ENCODE peak calls at places on chromosome 7, in six cellular contexts. E is H9, F is trophoblast cell, H is mesendoderm, I is IMR-90, V is H1. U is an unnamed sample.

GRCh38 chr7:158811894-158812293 is 17.4 kb downstream of the ESYT2 start:
- DNase-seq in E (no peak), F (no peak), H (no peak), I (no peak), V (no peak), U (no peak)

GRCh38 chr7:77923419-77923818 is 124.8 kb downstream of the PHTF2 start:
- DNase-seq in E (no peak), F (no peak), H (no peak), I (no peak), V (no peak), U (peak)

GRCh38 chr7:136064098-136064497 is 86.9 kb upstream of the MTPN start:
- DNase-seq in E (no peak), F (no peak), H (no peak), I (no peak), V (no peak), U (peak)

GRCh38 chr7:128917061-128917460 is 6.6 kb upstream of the KCP start:
- DNase-seq in E (peak), F (no peak), H (no peak), I (no peak), V (no peak), U (no peak)

GRCh38 chr7:30027065-30027456 is 559 bp upstream of the FKBP14 start:
- DNase-seq in E (no peak), F (peak), H (no peak), I (peak), V (no peak), U (no peak)

GRCh38 chr7:2926898-2927405 is 82.8 kb upstream of the GNA12 start:
- DNase-seq in E (peak), F (no peak), H (no peak), I (no peak), V (no peak), U (no peak)

GRCh38 chr7:37363536-37364172 is 85.0 kb downstream of the ELMO1 start:
- DNase-seq in E (no peak), F (no peak), H (no peak), I (no peak), V (no peak), U (no peak)

GRCh38 chr7:27947581-27948278 is 207.8 kb downstream of the TAX1BP1 start:
- DNase-seq in E (no peak), F (no peak), H (no peak), I (peak), V (no peak), U (no peak)

GRCh38 chr7:111560773-111561658 is 1.3 kb downstream of the IMMP2L start:
- DNase-seq in E (no peak), F (no peak), H (peak), I (peak), V (no peak), U (peak)

GRCh38 chr7:70093496-70093895 is 495.2 kb downstream of the AUTS2 start:
- DNase-seq in E (no peak), F (no peak), H (no peak), I (no peak), V (no peak), U (no peak)

GRCh38 chr7:35003679-35004278 is 33.5 kb downstream of the DPY19L1 start:
- DNase-seq in E (no peak), F (peak), H (peak), I (peak), V (no peak), U (peak)

GRCh38 chr7:130352335-130353074 is 7.9 kb downstream of the CPA5 start:
- DNase-seq in E (no peak), F (no peak), H (no peak), I (peak), V (no peak), U (peak)

GRCh38 chr7:141045126-141045841 is 28.6 kb upstream of the TMEM178B start:
- DNase-seq in E (no peak), F (peak), H (peak), I (peak), V (no peak), U (peak)

GRCh38 chr7:99618726-99619125 is 2.0 kb downstream of the ZSCAN25 start:
- DNase-seq in E (no peak), F (peak), H (peak), I (peak), V (no peak), U (peak)

GRCh38 chr7:94054130-94054529 is 50.0 kb upstream of the BET1 start:
- DNase-seq in E (no peak), F (no peak), H (no peak), I (no peak), V (no peak), U (peak)

GRCh38 chr7:11341285-11341944 is 367.7 kb downstream of the PHF14 start:
- DNase-seq in E (no peak), F (no peak), H (peak), I (no peak), V (no peak), U (peak)

GRCh38 chr7:125529237-125529636 is 599.6 kb upstream of the POT1 start:
- DNase-seq in E (no peak), F (no peak), H (no peak), I (no peak), V (no peak), U (no peak)

GRCh38 chr7:1650363-1651030 is 19.6 kb upstream of the ELFN1 start:
- DNase-seq in E (no peak), F (no peak), H (no peak), I (no peak), V (no peak), U (no peak)

GRCh38 chr7:36994456-36995112 is 270.3 kb upstream of the AOAH start:
- DNase-seq in E (no peak), F (no peak), H (peak), I (no peak), V (no peak), U (peak)

GRCh38 chr7:22402250-22402649 is 45.3 kb upstream of the RAPGEF5 start:
- DNase-seq in E (no peak), F (no peak), H (no peak), I (no peak), V (no peak), U (no peak)

GRCh38 chr7:81603-82342 is 110.6 kb upstream of the FAM20C start:
- DNase-seq in E (no peak), F (no peak), H (no peak), I (no peak), V (no peak), U (no peak)

GRCh38 chr7:85699482-85699881 is 512.6 kb upstream of the SEMA3D start:
- DNase-seq in E (no peak), F (no peak), H (no peak), I (no peak), V (no peak), U (no peak)

GRCh38 chr7:27898735-27899134 is 158.8 kb downstream of the TAX1BP1 start:
- DNase-seq in E (no peak), F (no peak), H (no peak), I (no peak), V (no peak), U (no peak)

GRCh38 chr7:32536585-32536984 is 41.3 kb downstream of the AVL9 start:
- DNase-seq in E (no peak), F (no peak), H (no peak), I (peak), V (no peak), U (peak)

GRCh38 chr7:101882595-101883564 is 65.5 kb downstream of the CUX1 start:
- DNase-seq in E (no peak), F (peak), H (peak), I (peak), V (no peak), U (peak)

GRCh38 chr7:5690931-5691461 is 90.5 kb downstream of the RNF216 start:
- DNase-seq in E (no peak), F (no peak), H (no peak), I (no peak), V (no peak), U (peak)

GRCh38 chr7:128215739-128216138 is 25.3 kb upstream of the LEP start:
- DNase-seq in E (no peak), F (peak), H (no peak), I (peak), V (no peak), U (no peak)

GRCh38 chr7:117741962-117742361 is 131.3 kb downstream of the CTTNBP2 start:
- DNase-seq in E (no peak), F (no peak), H (no peak), I (peak), V (no peak), U (peak)

GRCh38 chr7:17680943-17681351 is 259.3 kb downstream of the SNX13 start:
- DNase-seq in E (no peak), F (no peak), H (no peak), I (peak), V (no peak), U (peak)

GRCh38 chr7:103796296-103796962 is 193.0 kb downstream of the RELN start:
- DNase-seq in E (no peak), F (no peak), H (no peak), I (no peak), V (no peak), U (no peak)

GRCh38 chr7:82566752-82567151 is 123.2 kb upstream of the CACNA2D1 start:
- DNase-seq in E (no peak), F (no peak), H (no peak), I (no peak), V (no peak), U (no peak)

GRCh38 chr7:36278767-36279171 is 110.9 kb upstream of the ANLN start:
- DNase-seq in E (no peak), F (no peak), H (peak), I (peak), V (no peak), U (peak)

GRCh38 chr7:41624818-41625217 is 78.1 kb downstream of the INHBA start:
- DNase-seq in E (no peak), F (no peak), H (peak), I (peak), V (no peak), U (peak)

GRCh38 chr7:134186801-134187200 is 59.7 kb downstream of the LRGUK start:
- DNase-seq in E (no peak), F (no peak), H (no peak), I (peak), V (no peak), U (no peak)
- H2BK5ac ChIP-seq in E (no peak), F (no peak), H (no peak), I (peak), V (no peak), U (no peak)

DNA sequence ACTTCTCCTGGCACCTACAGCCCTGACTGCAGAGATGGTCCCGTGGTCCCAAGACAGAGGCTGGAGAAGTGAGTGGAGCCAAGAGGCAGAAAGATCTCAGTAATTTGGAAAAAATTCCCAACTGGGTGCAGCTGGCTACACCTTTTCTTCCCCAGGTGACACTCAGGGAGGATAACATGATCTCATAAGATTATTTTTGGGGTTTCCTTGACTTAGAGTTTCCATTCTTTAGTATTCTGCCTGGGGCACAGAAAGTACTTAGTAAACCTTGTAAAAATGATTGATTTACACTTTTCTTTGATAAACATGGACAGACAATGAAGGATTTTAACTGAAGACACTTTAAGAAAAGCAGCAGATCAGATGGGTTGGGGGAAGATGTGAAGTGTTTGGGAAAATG is 38.6 kb downstream of the HECW1 start:
- DNase-seq in E (no peak), F (no peak), H (no peak), I (no peak), V (no peak), U (no peak)
- H2BK5ac ChIP-seq in E (no peak), F (no peak), H (no peak), I (no peak), V (no peak), U (no peak)

GRCh38 chr7:151735186-151735853 is 141.6 kb downstream of the PRKAG2 start:
- DNase-seq in E (no peak), F (no peak), H (no peak), I (no peak), V (no peak), U (peak)
- H2BK5ac ChIP-seq in E (no peak), F (no peak), H (no peak), I (peak), V (no peak), U (no peak)

DNA sequence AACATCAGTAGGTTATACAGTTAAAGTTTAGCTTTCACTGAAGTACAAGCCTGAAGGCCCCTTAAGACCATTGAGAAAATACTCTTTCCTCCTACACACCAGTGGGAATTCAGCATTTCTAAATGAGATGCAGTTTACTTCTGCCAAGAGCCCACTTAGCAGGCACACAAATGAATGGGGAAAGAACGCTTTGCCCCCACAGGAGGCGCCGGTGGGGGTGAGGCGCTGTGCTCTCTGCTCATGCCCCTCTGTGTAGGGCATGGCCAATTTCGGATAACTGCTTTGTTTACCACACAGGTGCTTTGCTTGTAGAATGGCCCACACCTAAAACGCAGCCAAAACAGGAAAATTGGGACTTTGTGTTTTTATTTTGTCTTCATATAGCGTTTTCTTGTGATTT is 15.9 kb upstream of the LAT2 start:
- DNase-seq in E (no peak), F (no peak), H (no peak), I (no peak), V (no peak), U (no peak)
- H2BK5ac ChIP-seq in E (no peak), F (no peak), H (no peak), I (no peak), V (no peak), U (no peak)

GRCh38 chr7:138980575-138981285 is 459 bp downstream of the KIAA1549 start:
- DNase-seq in E (no peak), F (no peak), H (peak), I (no peak), V (no peak), U (peak)
- H2BK5ac ChIP-seq in E (no peak), F (peak), H (no peak), I (no peak), V (no peak), U (no peak)

GRCh38 chr7:76185187-76185915 is 16.3 kb upstream of the SRRM3 start:
- DNase-seq in E (peak), F (no peak), H (peak), I (no peak), V (no peak), U (no peak)
- H2BK5ac ChIP-seq in E (no peak), F (no peak), H (no peak), I (no peak), V (peak), U (no peak)